ENCODE peak calls at places on chromosomes 4 and X, in nine cellular contexts. U, W, D, C, X, J, O, F and M are unnamed samples.

GRCh38 chr4:185128272-185129119 is 14.6 kb upstream of the SLC25A4 start:
- DNase-seq in O (no peak), X (peak), U (peak), D (peak), W (no peak), C (no peak), J (peak), F (no peak), M (peak)

GRCh38 chr4:25958110-25958509 is 44.1 kb downstream of the SMIM20 start:
- DNase-seq in J (no peak), W (no peak), O (no peak), X (no peak), D (no peak), C (no peak), F (no peak), U (no peak), M (no peak)

GRCh38 chr4:68575081-68575480 is 1.0 kb downstream of the UGT2B17 start:
- DNase-seq in X (no peak), J (no peak), O (no peak), F (no peak), W (no peak), D (no peak), C (no peak), U (no peak), M (no peak)

GRCh38 chrX:18875256-18875878 is 108.5 kb downstream of the PHKA2 start:
- DNase-seq in C (no peak), F (no peak), J (no peak), D (no peak), W (no peak), O (no peak), X (no peak), U (no peak), M (no peak)

GRCh38 chrX:134184936-134185335 is 52.0 kb upstream of the CCDC160 start:
- DNase-seq in D (no peak), U (no peak), F (no peak), W (no peak), O (no peak), C (no peak), X (no peak), J (no peak), M (no peak)

GRCh38 chr4:164596927-164597326 is 157.0 kb upstream of the SMIM31 start:
- DNase-seq in W (no peak), O (no peak), U (no peak), X (no peak), C (no peak), F (no peak), D (no peak), J (no peak), M (no peak)

GRCh38 chr4:16027626-16028025 is 56.2 kb downstream of the PROM1 start:
- DNase-seq in W (no peak), D (no peak), C (no peak), U (no peak), F (no peak), J (no peak), X (no peak), O (no peak), M (no peak)

GRCh38 chr4:38371391-38371851 is 292.6 kb upstream of the KLF3 start:
- DNase-seq in X (no peak), D (no peak), C (no peak), F (no peak), O (no peak), U (no peak), W (no peak), J (no peak), M (no peak)

GRCh38 chr4:85762204-85762884 is 287.4 kb downstream of the ARHGAP24 start:
- DNase-seq in W (no peak), X (no peak), D (peak), U (no peak), F (no peak), C (no peak), O (no peak), J (no peak), M (no peak)

GRCh38 chrX:30822068-30822671 is 66.9 kb downstream of the TAB3 start:
- DNase-seq in W (no peak), O (no peak), C (peak), X (no peak), F (no peak), J (no peak), U (no peak), D (no peak), M (no peak)
- TF ChIP-seq CTCF in W (no peak), O (no peak), C (peak), X (peak), F (no peak), J (no peak), U (peak), D (no peak), M (no peak)

DNA sequence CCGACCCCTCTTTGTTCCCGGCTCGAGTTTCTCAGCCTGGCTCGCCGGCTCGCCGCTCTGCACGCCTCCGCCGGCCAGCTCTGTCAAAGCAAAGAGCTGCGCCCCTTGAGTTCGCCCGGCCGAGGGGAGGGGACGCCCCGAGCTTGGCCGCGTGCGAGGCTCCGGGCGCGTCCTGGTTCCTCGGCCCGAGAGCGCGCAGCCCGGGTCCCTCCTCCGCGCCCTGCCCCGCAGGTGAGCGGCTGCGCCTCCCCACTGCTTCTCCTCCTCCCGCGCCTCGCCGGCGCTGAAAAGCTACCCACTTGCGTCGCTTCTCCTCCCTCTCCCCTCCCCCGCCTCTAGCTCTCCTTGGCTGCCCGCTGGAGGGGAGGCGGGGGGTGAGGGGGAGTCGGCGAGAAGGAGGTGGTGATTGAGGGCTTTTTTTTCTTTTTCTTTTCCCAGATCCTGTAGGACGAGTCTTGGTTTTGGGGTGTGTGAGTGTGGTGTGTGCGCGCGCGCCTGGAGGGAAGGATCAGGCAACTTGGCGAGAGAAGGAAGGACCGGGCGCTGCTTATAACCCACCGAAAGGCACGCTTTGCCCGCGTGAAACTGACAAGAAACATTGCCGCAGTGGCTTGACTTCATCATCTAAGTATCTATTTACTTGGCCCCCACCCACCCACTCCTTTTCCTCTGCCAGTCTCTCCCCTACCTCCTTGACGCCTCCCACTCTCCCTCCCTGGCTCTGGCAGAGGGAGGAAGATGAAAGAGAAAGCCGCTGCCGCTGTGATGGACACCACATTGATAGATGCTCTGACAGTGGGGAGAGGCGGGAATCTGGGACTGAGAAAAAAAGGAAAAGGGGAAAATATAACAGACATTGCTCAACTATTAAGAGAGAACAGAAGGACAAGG is at the start of gene LEF1:
- DNase-seq in O (peak), F (peak), W (no peak), C (no peak), J (peak), U (peak), D (no peak), X (peak), M (no peak)
- H3K27ac ChIP-seq in O (peak), F (no peak), W (no peak), C (no peak), J (peak), U (no peak), D (peak), X (no peak), M (no peak)

DNA sequence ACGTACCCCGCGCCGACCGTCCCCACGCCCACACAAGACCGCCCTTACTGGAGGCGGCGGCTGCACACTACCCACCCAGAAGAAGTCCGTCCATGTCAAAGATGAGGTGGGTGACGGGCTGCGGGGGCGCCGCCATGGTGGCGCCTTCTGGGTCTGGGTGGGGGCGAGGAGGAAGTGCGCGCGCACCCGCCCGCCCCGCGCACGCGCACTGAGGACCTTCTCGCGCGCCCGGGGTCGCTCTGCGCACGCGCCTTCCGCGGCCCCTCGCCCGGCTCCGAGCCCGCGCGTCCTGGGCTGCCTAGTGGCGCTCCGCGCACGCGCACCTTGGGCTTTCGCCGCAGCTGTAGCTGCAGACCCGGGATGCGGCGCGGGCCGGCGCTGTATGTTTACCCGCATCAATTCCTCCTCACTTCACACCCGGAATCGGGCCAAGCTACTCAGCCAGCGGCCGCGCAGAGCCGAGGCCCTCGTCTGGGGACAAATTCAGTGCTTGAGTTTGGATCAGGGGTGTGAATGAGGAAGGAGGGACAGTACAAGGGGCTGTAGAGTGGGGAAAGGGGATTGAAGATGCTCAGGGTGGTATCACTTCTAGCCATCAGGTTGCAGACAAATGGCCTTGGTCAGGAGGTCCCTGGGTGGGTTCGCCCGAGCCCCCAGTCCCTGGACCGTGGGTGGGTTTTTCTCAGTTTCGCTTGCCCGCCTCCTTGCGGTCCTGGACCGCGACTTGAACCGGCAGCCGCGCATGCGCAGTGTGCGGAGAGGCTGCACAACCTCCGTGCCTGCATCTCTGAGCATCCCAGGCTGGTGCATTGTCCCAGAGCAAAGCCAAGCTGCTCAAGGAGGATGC is at the start of gene PUDP:
- DNase-seq in X (peak), F (peak), W (peak), O (peak), U (peak), J (peak), D (peak), C (peak), M (peak)
- TF ChIP-seq CTCF in X (no peak), F (no peak), W (peak), O (no peak), U (no peak), J (peak), D (peak), C (peak), M (no peak)

DNA sequence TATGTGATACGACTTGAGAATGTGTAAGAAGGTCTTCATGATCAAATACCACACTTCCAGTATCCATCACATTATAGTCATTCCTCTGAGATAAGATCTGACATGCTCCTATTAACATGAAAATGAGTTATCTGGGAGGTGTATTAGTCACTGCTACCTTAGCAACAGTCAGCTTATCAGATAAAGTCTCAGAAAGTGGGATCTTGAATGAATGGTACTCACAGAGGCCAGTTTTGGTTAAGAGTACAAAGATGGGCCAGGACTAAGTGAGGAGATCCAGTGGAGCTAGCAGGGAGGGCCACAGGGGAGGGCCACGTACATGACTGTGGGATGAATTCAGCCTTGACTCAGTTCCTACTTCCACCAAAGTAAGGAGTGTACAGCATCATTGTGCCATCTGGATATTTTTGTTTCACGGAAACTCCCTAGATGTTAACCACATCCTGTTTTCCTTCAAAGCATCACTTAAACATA is 116.8 kb downstream of the SPCS3 start:
- DNase-seq in D (no peak), F (no peak), X (no peak), U (no peak), W (no peak), C (no peak), O (no peak), J (no peak), M (peak)
- H3K27ac ChIP-seq in D (no peak), F (no peak), X (no peak), U (no peak), W (no peak), C (no peak), O (no peak), J (no peak), M (no peak)

DNA sequence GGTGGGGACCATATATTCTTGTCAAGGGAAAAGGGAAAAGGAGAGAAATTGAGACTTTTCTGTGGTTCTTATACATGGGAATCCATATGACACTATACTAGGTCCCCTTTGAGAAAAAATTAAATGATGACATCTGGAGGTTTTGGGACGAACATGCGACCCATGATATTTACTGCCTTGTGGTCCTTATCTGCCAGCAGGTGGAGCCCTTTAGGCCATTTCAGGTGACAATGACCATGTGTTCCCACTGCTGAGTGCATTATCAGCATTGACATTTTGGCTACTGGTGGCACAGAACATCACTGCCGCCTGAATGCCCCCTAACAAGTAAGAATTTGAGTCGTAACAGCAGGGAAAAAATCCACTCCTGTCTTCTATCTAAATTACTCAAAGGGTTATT is 843.4 kb downstream of the FSTL5 start:
- DNase-seq in C (peak), X (no peak), J (no peak), D (no peak), F (no peak), W (no peak), U (peak), O (no peak), M (no peak)
- TF ChIP-seq CTCF in C (peak), X (peak), J (no peak), D (no peak), F (peak), W (no peak), U (peak), O (no peak), M (peak)

DNA sequence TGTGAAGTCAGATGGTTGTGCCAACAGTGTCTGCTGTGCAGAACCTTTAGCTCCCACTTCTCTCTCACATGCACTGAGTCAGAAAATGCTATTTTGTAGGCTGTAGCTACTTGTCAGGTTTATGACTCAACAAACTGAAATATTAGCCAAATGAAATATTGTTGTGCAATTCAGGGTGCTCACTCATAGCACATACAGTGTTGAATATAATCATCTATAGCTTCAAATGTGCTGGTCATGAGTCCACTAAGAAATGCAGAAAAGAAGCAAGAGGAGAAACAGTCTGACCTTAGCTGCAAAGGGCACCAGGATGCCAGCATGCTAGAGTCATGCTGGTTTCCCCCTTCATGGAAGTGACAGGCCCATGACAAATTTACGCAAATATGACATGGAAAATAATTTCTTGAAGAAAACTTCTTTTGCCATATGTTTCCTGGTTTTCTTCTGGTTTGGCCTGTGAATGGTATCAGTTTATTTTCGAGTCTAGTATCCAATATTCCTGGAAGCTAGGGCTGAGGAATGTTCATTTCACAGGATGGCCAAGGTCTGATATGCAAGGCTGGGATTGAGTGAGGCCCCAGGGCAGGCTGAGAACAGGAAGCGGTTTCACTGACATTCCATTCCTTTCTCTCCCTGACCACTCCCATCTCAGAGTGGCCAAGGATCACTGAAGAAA is 10.3 kb upstream of the CXCL2 start:
- DNase-seq in U (peak), J (peak), W (peak), X (no peak), O (no peak), F (peak), C (no peak), D (peak), M (peak)
- H3K27ac ChIP-seq in U (no peak), J (no peak), W (peak), X (no peak), O (no peak), F (peak), C (no peak), D (peak), M (peak)